ENCODE peak calls at places on chromosomes 7 and 10, in five cellular contexts. N is A549, H is tibial nerve, R is heart left ventricle, W is IMR-90. O is an unnamed sample.
A peak's percentile ranks its signal among the peaks of the same experiment; 100 is the strongest.

GRCh38 chr10:116737582-116738358 is 4.6 kb downstream of the HSPA12A start:
- DNase-seq in N (no peak), H (no peak), R (no peak), W (no peak), O (no peak)

GRCh38 chr10:88270871-88271713 is 312.0 kb downstream of the RNLS start:
- DNase-seq in N (no peak), H (no peak), R (no peak), W (peak; percentile 71), O (no peak)

GRCh38 chr7:154857728-154858681 is 144.9 kb downstream of the PAXIP1 start:
- DNase-seq in N (peak; percentile 31), H (no peak), R (no peak), W (no peak), O (no peak)

GRCh38 chr10:14397069-14397468 is 66.3 kb upstream of the FRMD4A start:
- DNase-seq in N (no peak), H (peak; percentile 21), R (peak; percentile 77), W (peak; percentile 100), O (peak; percentile 34)

GRCh38 chr10:70381491-70382421 is 669 bp downstream of the LRRC20 start:
- DNase-seq in N (peak; percentile 25), H (no peak), R (peak; percentile 60), W (peak; percentile 13), O (no peak)

GRCh38 chr7:91264083-91264923 is at the start of gene FZD1:
- DNase-seq in N (peak; percentile 96), H (peak; percentile 95), R (peak; percentile 97), W (peak; percentile 99), O (peak; percentile 98)

GRCh38 chr10:22992075-22992474 is 64.2 kb downstream of the ARMC3 start:
- DNase-seq in N (no peak), H (no peak), R (no peak), W (no peak), O (no peak)

GRCh38 chr10:88253120-88253519 is 330.0 kb downstream of the RNLS start:
- DNase-seq in N (no peak), H (no peak), R (no peak), W (no peak), O (no peak)

GRCh38 chr7:153151766-153152165 is 392.2 kb downstream of the ACTR3B start:
- DNase-seq in N (no peak), H (no peak), R (no peak), W (no peak), O (no peak)

GRCh38 chr7:66913118-66914049 is 7.6 kb upstream of the TMEM248 start:
- DNase-seq in N (no peak), H (no peak), R (no peak), W (no peak), O (no peak)

GRCh38 chr10:48606530-48607355 is 1.9 kb upstream of the ARHGAP22 start:
- DNase-seq in N (peak; percentile 15), H (peak; percentile 63), R (no peak), W (peak; percentile 99), O (peak; percentile 30)

GRCh38 chr10:59126992-59127391 is 49.5 kb upstream of the PHYHIPL start:
- DNase-seq in N (no peak), H (no peak), R (no peak), W (no peak), O (no peak)

GRCh38 chr7:12990440-12990839 is 303.0 kb downstream of the ARL4A start:
- DNase-seq in N (no peak), H (no peak), R (no peak), W (no peak), O (no peak)

GRCh38 chr7:157337316-157338149 is 729 bp downstream of the DNAJB6 start:
- DNase-seq in N (peak; percentile 35), H (peak; percentile 18), R (peak; percentile 75), W (peak; percentile 67), O (peak; percentile 53)

GRCh38 chr10:80176526-80176925 is 28.8 kb downstream of the ANXA11 start:
- DNase-seq in N (no peak), H (no peak), R (no peak), W (no peak), O (no peak)

GRCh38 chr10:127207081-127207480 is 10.7 kb upstream of the INSYN2A start:
- DNase-seq in N (no peak), H (no peak), R (no peak), W (no peak), O (no peak)

GRCh38 chr10:90321132-90321816 is 536.6 kb downstream of the HTR7 start:
- DNase-seq in N (no peak), H (no peak), R (no peak), W (peak; percentile 71), O (no peak)

GRCh38 chr10:94172332-94172731 is 178.6 kb downstream of the PLCE1 start:
- DNase-seq in N (no peak), H (no peak), R (no peak), W (peak; percentile 60), O (no peak)

GRCh38 chr7:75889826-75890225 is 11.0 kb downstream of the RHBDD2 start:
- DNase-seq in N (no peak), H (peak; percentile 43), R (no peak), W (peak; percentile 27), O (no peak)

GRCh38 chr10:132611026-132611910 is 73.7 kb downstream of the INPP5A start:
- DNase-seq in N (no peak), H (no peak), R (no peak), W (no peak), O (no peak)

GRCh38 chr7:14837216-14837615 is 65.3 kb downstream of the DGKB start:
- DNase-seq in N (no peak), H (no peak), R (no peak), W (no peak), O (no peak)

GRCh38 chr7:305410-306151 is 15.6 kb downstream of the FOXL3 start:
- DNase-seq in N (no peak), H (no peak), R (no peak), W (no peak), O (no peak)

GRCh38 chr7:73937014-73937413 is 76.1 kb downstream of the TMEM270 start:
- DNase-seq in N (no peak), H (no peak), R (no peak), W (peak; percentile 21), O (no peak)

GRCh38 chr7:111098011-111098925 is 7.3 kb downstream of the LRRN3 start:
- DNase-seq in N (peak; percentile 64), H (no peak), R (peak; percentile 19), W (peak; percentile 58), O (peak; percentile 72)

GRCh38 chr10:128218161-128218560 is 91.9 kb upstream of the MKI67 start:
- DNase-seq in N (no peak), H (no peak), R (no peak), W (no peak), O (no peak)
- H3K4me1 ChIP-seq in N (peaks cover 9% of the 10 kb centered on the region), H (no peaks in the 10 kb centered on the region), R (no peaks in the 10 kb centered on the region), W (no peaks in the 10 kb centered on the region), O (peaks cover 4% of the 10 kb centered on the region)

DNA sequence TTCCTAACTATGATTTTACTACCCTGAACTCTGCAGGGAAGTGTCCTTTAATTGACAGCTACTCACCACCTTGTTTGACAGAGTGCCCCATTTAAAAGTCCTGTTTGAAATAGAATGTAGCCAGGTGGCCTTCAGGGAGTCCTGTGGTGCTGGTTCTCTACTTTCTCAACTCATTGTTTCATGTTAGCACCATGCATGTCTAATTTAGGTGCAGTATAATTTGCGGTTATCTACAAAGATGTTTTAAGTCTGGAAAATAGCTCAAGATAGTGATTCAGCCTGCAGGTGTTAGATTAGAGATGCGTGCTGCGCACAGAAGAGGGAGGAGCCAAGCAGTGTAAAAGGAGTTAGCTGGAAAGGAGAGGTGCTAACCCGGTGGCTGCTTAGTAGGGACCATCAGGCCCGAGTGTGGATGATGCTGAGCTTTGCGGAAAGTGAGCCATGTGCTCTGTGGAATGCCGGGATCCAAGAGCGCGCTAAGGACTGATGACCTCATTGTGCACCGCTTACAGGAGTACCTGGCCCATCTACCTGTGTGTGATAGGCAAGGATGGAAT is 1.2 kb downstream of the CCM2 start:
- DNase-seq in N (no peak), H (no peak), R (no peak), W (no peak), O (peak; percentile 39)
- TF ChIP-seq POLR2A in N (no peak), H (no peak), R (no peak), W (no peak), O (no peak)

GRCh38 chr10:60230892-60231291 is 158.8 kb downstream of the ANK3 start:
- DNase-seq in N (no peak), H (no peak), R (no peak), W (peak; percentile 43), O (no peak)
- H3K4me1 ChIP-seq in N (no peaks in the 10 kb centered on the region), H (no peaks in the 10 kb centered on the region), R (peaks cover 6% of the 10 kb centered on the region), W (no peaks in the 10 kb centered on the region), O (no peaks in the 10 kb centered on the region)

GRCh38 chr7:23341846-23342598 is 42.9 kb downstream of the MALSU1 start:
- DNase-seq in N (no peak), H (no peak), R (no peak), W (peak; percentile 67), O (no peak)

GRCh38 chr7:23347007-23347681 is 48.0 kb downstream of the MALSU1 start:
- DNase-seq in N (no peak), H (no peak), R (no peak), W (no peak), O (no peak)

GRCh38 chr7:23346316-23346715 is 47.2 kb downstream of the MALSU1 start:
- DNase-seq in N (no peak), H (no peak), R (no peak), W (no peak), O (no peak)

GRCh38 chr7:23343102-23343501 is 44.0 kb downstream of the MALSU1 start:
- DNase-seq in N (no peak), H (no peak), R (no peak), W (no peak), O (no peak)

GRCh38 chr7:23343806-23344500 is 44.8 kb downstream of the MALSU1 start:
- DNase-seq in N (no peak), H (no peak), R (no peak), W (peak; percentile 67), O (no peak)
- TF ChIP-seq POLR2A in N (no peak), H (no peak), R (no peak), W (no peak), O (no peak)

DNA sequence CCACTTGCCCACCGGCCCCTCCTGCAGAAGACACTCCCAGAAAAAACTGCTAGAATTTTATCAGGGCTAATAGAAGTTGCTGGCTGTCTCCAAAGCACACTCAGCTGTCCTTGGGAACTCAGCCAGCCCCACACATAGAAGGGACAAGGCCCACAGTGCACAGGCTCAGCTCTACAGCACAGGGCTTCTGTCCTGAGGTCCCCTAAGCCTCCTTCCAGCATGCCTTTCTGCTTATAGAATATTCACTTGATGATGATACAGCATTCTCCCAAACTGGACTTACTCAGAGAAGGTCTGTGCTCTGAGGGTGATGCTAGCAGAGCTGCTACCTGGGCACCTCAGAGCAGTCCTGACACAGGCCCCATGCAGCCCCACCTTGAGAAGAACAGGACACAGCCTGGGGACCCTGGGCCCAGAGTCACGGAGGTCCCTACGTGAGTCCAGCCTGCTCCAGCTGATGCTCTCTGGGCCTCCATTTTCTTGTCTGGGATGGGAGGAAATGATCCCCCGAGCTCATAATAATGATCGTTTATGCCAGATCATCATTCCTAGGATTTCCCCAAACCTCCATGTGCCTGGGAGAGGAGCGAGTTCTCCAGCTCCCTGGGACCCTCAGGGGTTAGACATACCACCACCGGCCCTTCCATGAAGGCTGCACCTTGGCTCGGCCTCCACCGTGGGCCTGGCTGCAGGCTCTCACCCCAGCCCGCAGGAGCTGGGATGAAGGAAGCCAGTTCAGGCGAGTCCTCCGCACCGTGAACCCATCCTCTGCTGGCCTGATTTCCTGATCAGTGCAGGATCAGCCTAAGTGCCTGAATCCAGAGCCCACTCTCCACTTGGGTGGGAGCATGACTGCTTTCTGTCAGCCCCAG is 145.6 kb downstream of the ZNF248 start:
- DNase-seq in N (no peak), H (no peak), R (no peak), W (no peak), O (peak; percentile 92)
- H3K4me1 ChIP-seq in N (no peaks in the 10 kb centered on the region), H (no peaks in the 10 kb centered on the region), R (peaks cover 27% of the 10 kb centered on the region), W (no peaks in the 10 kb centered on the region), O (peaks cover 26% of the 10 kb centered on the region)

GRCh38 chr10:103693070-103693811 is 162.1 kb downstream of the SH3PXD2A start:
- DNase-seq in N (no peak), H (no peak), R (no peak), W (no peak), O (peak; percentile 38)
- TF ChIP-seq POLR2A in N (peak; percentile 10), H (no peak), R (no peak), W (no peak), O (no peak)

O was measured in testis.